ENCODE peak calls at places on chromosomes 2 and 18, in nine cellular contexts. A is glomerular endothelial cell; R is RWPE1; O is T47D; J is HS-5; M is NCI-H1092; V is activated T-helper 9 cell treated with anti-CD3 and anti-CD28 coated beads, Interleukin-2, amount 50 U/mL, for 16 hours; N is IMR-90; L is RCC 7860. F is an unnamed sample.

GRCh38 chr2:1956520-1957289 is 212.4 kb upstream of the PXDN start:
- DNase-seq in A (no peak), R (no peak), O (no peak), J (no peak), M (no peak), V (no peak), N (no peak), L (no peak), F (no peak)

GRCh38 chr2:204796581-204796980 is 251.3 kb downstream of the PARD3B start:
- DNase-seq in A (no peak), R (no peak), O (no peak), J (no peak), M (no peak), V (no peak), N (no peak), L (no peak), F (no peak)

GRCh38 chr2:149049142-149049541 is 10.6 kb downstream of the LYPD6B start:
- DNase-seq in A (no peak), R (no peak), O (no peak), J (no peak), M (no peak), V (no peak), N (peak), L (no peak), F (no peak)

GRCh38 chr2:109457366-109457765 is 156.4 kb downstream of the SEPTIN10 start:
- DNase-seq in A (no peak), R (no peak), O (no peak), J (no peak), M (no peak), V (no peak), N (no peak), L (no peak), F (no peak)

GRCh38 chr18:6059551-6059950 is 164.2 kb upstream of the TMEM200C start:
- DNase-seq in A (no peak), R (no peak), O (no peak), J (no peak), M (no peak), V (no peak), N (no peak), L (no peak), F (no peak)

GRCh38 chr2:73043279-73043678 is 28.2 kb downstream of the SFXN5 start:
- DNase-seq in A (no peak), R (no peak), O (no peak), J (no peak), M (no peak), V (no peak), N (no peak), L (no peak), F (no peak)

GRCh38 chr2:26164231-26164630 is 8.7 kb upstream of the GAREM2 start:
- DNase-seq in A (no peak), R (no peak), O (no peak), J (no peak), M (no peak), V (no peak), N (no peak), L (no peak), F (no peak)

GRCh38 chr2:96527052-96527964 is 9.2 kb upstream of the ARID5A start:
- DNase-seq in A (no peak), R (no peak), O (no peak), J (no peak), M (no peak), V (peak), N (peak), L (no peak), F (no peak)

GRCh38 chr2:9843229-9844035 is at the start of gene TAF1B:
- DNase-seq in A (peak), R (peak), O (peak), J (peak), M (peak), V (peak), N (peak), L (peak), F (peak)

GRCh38 chr2:131104487-131105155 is 515 bp upstream of the PLEKHB2 start:
- DNase-seq in A (peak), R (peak), O (peak), J (peak), M (peak), V (peak), N (peak), L (peak), F (peak)

GRCh38 chr2:164700390-164700789 is 79.1 kb upstream of the GRB14 start:
- DNase-seq in A (no peak), R (no peak), O (no peak), J (no peak), M (no peak), V (no peak), N (peak), L (no peak), F (no peak)

GRCh38 chr2:98896416-98896815 is 39.6 kb downstream of the CRACDL start:
- DNase-seq in A (no peak), R (no peak), O (no peak), J (no peak), M (no peak), V (no peak), N (no peak), L (no peak), F (no peak)

GRCh38 chr2:169819106-169819505 is 5.6 kb downstream of the METTL5 start:
- DNase-seq in A (no peak), R (no peak), O (no peak), J (no peak), M (no peak), V (no peak), N (peak), L (no peak), F (no peak)

GRCh38 chr18:23752363-23752762 is 63.1 kb downstream of the LAMA3 start:
- DNase-seq in A (no peak), R (no peak), O (no peak), J (no peak), M (no peak), V (no peak), N (no peak), L (no peak), F (no peak)

GRCh38 chr18:10405014-10405493 is 49.4 kb upstream of the APCDD1 start:
- DNase-seq in A (no peak), R (no peak), O (no peak), J (no peak), M (no peak), V (no peak), N (no peak), L (no peak), F (no peak)

GRCh38 chr18:23071285-23071684 is 64.0 kb upstream of the CABLES1 start:
- DNase-seq in A (no peak), R (no peak), O (no peak), J (no peak), M (no peak), V (peak), N (peak), L (peak), F (no peak)

GRCh38 chr2:193240752-193241151 is 1046.0 kb upstream of the TMEFF2 start:
- DNase-seq in A (no peak), R (no peak), O (peak), J (no peak), M (no peak), V (no peak), N (no peak), L (no peak), F (no peak)

GRCh38 chr2:120935339-120936313 is 200.0 kb downstream of the GLI2 start:
- DNase-seq in A (no peak), R (peak), O (no peak), J (no peak), M (no peak), V (no peak), N (peak), L (peak), F (peak)